ENCODE peak calls at places on chromosomes 6 and 20, in six cellular contexts. One of them, this sample, is unnamed.

GRCh38 chr6:105301072-105301503 is 101.8 kb downstream of the PREP start:
- DNase-seq in HTR-8/SVneo: no peak
- DNase-seq in endothelial cell: no peak
- DNase-seq in AG09319: no peak
- DNase-seq in osteocyte: no peak
- DNase-seq in smooth muscle cell of the brain vasculature: no peak
- DNase-seq in this sample: no peak

GRCh38 chr6:90982051-90982450 is 395.2 kb upstream of the MAP3K7 start:
- DNase-seq in HTR-8/SVneo: no peak
- DNase-seq in endothelial cell: no peak
- DNase-seq in AG09319: no peak
- DNase-seq in osteocyte: no peak
- DNase-seq in smooth muscle cell of the brain vasculature: no peak
- DNase-seq in this sample: no peak

GRCh38 chr20:57425150-57426013 is 34.2 kb downstream of the RBM38 start:
- DNase-seq in HTR-8/SVneo: no peak
- DNase-seq in endothelial cell: no peak
- DNase-seq in AG09319: no peak
- DNase-seq in osteocyte: no peak
- DNase-seq in smooth muscle cell of the brain vasculature: no peak
- DNase-seq in this sample: no peak

GRCh38 chr20:13839421-13840092 is 54.7 kb downstream of the NDUFAF5 start:
- DNase-seq in HTR-8/SVneo: peak
- DNase-seq in endothelial cell: no peak
- DNase-seq in AG09319: peak
- DNase-seq in osteocyte: no peak
- DNase-seq in smooth muscle cell of the brain vasculature: no peak
- DNase-seq in this sample: peak

GRCh38 chr20:1718604-1719384 is 61.2 kb upstream of the SIRPG start:
- DNase-seq in HTR-8/SVneo: peak
- DNase-seq in endothelial cell: no peak
- DNase-seq in AG09319: peak
- DNase-seq in osteocyte: no peak
- DNase-seq in smooth muscle cell of the brain vasculature: peak
- DNase-seq in this sample: peak

GRCh38 chr6:133613231-133613630 is 275.7 kb upstream of the TCF21 start:
- DNase-seq in HTR-8/SVneo: no peak
- DNase-seq in endothelial cell: no peak
- DNase-seq in AG09319: no peak
- DNase-seq in osteocyte: no peak
- DNase-seq in smooth muscle cell of the brain vasculature: no peak
- DNase-seq in this sample: no peak

GRCh38 chr6:30212865-30213653 is at the start of gene TRIM26:
- DNase-seq in HTR-8/SVneo: peak
- DNase-seq in endothelial cell: peak
- DNase-seq in AG09319: peak
- DNase-seq in osteocyte: peak
- DNase-seq in smooth muscle cell of the brain vasculature: peak
- DNase-seq in this sample: peak

GRCh38 chr20:16654858-16655257 is 75.0 kb upstream of the SNRPB2 start:
- DNase-seq in HTR-8/SVneo: no peak
- DNase-seq in endothelial cell: no peak
- DNase-seq in AG09319: no peak
- DNase-seq in osteocyte: no peak
- DNase-seq in smooth muscle cell of the brain vasculature: no peak
- DNase-seq in this sample: no peak

GRCh38 chr20:50694379-50695143 is 3.2 kb upstream of the RIPOR3 start:
- DNase-seq in HTR-8/SVneo: no peak
- DNase-seq in endothelial cell: no peak
- DNase-seq in AG09319: no peak
- DNase-seq in osteocyte: no peak
- DNase-seq in smooth muscle cell of the brain vasculature: no peak
- DNase-seq in this sample: no peak

GRCh38 chr6:154226461-154226860 is 130.1 kb downstream of the IPCEF1 start:
- DNase-seq in HTR-8/SVneo: no peak
- DNase-seq in endothelial cell: no peak
- DNase-seq in AG09319: no peak
- DNase-seq in osteocyte: no peak
- DNase-seq in smooth muscle cell of the brain vasculature: no peak
- DNase-seq in this sample: no peak

GRCh38 chr6:109296305-109296915 is 85.9 kb downstream of the CD164 start:
- DNase-seq in HTR-8/SVneo: no peak
- DNase-seq in endothelial cell: no peak
- DNase-seq in AG09319: no peak
- DNase-seq in osteocyte: no peak
- DNase-seq in smooth muscle cell of the brain vasculature: no peak
- DNase-seq in this sample: no peak

GRCh38 chr6:4912559-4912958 is 91.3 kb downstream of the RPP40 start:
- DNase-seq in HTR-8/SVneo: no peak
- DNase-seq in endothelial cell: no peak
- DNase-seq in AG09319: no peak
- DNase-seq in osteocyte: no peak
- DNase-seq in smooth muscle cell of the brain vasculature: no peak
- DNase-seq in this sample: no peak

GRCh38 chr20:23103284-23104018 is 17.3 kb upstream of the CD93 start:
- DNase-seq in HTR-8/SVneo: no peak
- DNase-seq in endothelial cell: no peak
- DNase-seq in AG09319: no peak
- DNase-seq in osteocyte: no peak
- DNase-seq in smooth muscle cell of the brain vasculature: no peak
- DNase-seq in this sample: no peak

This sample was measured in AG09309.